ENCODE peak calls at places on chromosomes 11 and 22, in six cellular contexts. D is mucosa of descending colon, A is colonic mucosa, Q is left ventricle myocardium inferior, H is cardiac fibroblast, U is tibial artery. E is an unnamed sample.

GRCh38 chr11:11735586-11735985 is 106.2 kb upstream of the USP47 start:
- DNase-seq in D (no peak), A (no peak), Q (no peak), H (no peak), U (no peak), E (no peak)

GRCh38 chr22:36197601-36198146 is 3.9 kb downstream of the APOL4 start:
- DNase-seq in D (no peak), A (no peak), Q (no peak), H (no peak), U (no peak), E (no peak)

GRCh38 chr11:2209370-2209801 is 37.8 kb upstream of the TH start:
- DNase-seq in D (no peak), A (peak), Q (no peak), H (no peak), U (peak), E (peak)

GRCh38 chr11:40388097-40388818 is 1071.2 kb downstream of the LRRC4C start:
- DNase-seq in D (no peak), A (no peak), Q (no peak), H (no peak), U (no peak), E (no peak)

GRCh38 chr11:63999349-64000025 is 13.2 kb downstream of the OTUB1 start:
- DNase-seq in D (peak), A (peak), Q (peak), H (peak), U (peak), E (no peak)

GRCh38 chr11:131584694-131585592 is 214.5 kb downstream of the NTM start:
- DNase-seq in D (no peak), A (no peak), Q (peak), H (no peak), U (no peak), E (no peak)

GRCh38 chr11:6027501-6027900 is 3.1 kb downstream of the OR56A1 start:
- DNase-seq in D (no peak), A (no peak), Q (no peak), H (peak), U (no peak), E (no peak)

GRCh38 chr11:33970984-33971466 is 79.1 kb upstream of the LMO2 start:
- DNase-seq in D (peak), A (peak), Q (no peak), H (peak), U (no peak), E (no peak)

GRCh38 chr22:44143117-44143495 is 37.6 kb upstream of the PARVG start:
- DNase-seq in D (no peak), A (no peak), Q (no peak), H (no peak), U (no peak), E (no peak)

GRCh38 chr11:107801641-107802040 is 56.9 kb downstream of the SLC35F2 start:
- DNase-seq in D (no peak), A (no peak), Q (no peak), H (no peak), U (no peak), E (no peak)

GRCh38 chr22:49678137-49678841 is 149.4 kb downstream of the BRD1 start:
- DNase-seq in D (no peak), A (no peak), Q (no peak), H (no peak), U (no peak), E (peak)

GRCh38 chr22:27110985-27111451 is 453.6 kb downstream of the MIAT start:
- DNase-seq in D (no peak), A (no peak), Q (no peak), H (peak), U (peak), E (no peak)

GRCh38 chr11:416757-417621 is 2.2 kb upstream of the SIGIRR start:
- DNase-seq in D (peak), A (peak), Q (peak), H (no peak), U (no peak), E (no peak)

GRCh38 chr11:1844221-1845094 is 5.7 kb downstream of the TNNI2 start:
- DNase-seq in D (peak), A (peak), Q (peak), H (no peak), U (no peak), E (no peak)

GRCh38 chr11:78646564-78647185 is 72.0 kb upstream of the NARS2 start:
- DNase-seq in D (peak), A (peak), Q (no peak), H (peak), U (no peak), E (peak)

GRCh38 chr22:25048659-25049657 is 96.4 kb downstream of the KIAA1671 start:
- DNase-seq in D (peak), A (peak), Q (peak), H (peak), U (no peak), E (no peak)

GRCh38 chr11:70146309-70146708 is 56.8 kb upstream of the FADD start:
- DNase-seq in D (no peak), A (no peak), Q (no peak), H (no peak), U (no peak), E (no peak)

GRCh38 chr22:36419177-36419911 is 31.6 kb upstream of the MYH9 start:
- DNase-seq in D (peak), A (peak), Q (peak), H (peak), U (no peak), E (no peak)

GRCh38 chr11:20355221-20356219 is 8.0 kb upstream of the HTATIP2 start:
- DNase-seq in D (peak), A (peak), Q (no peak), H (peak), U (no peak), E (no peak)

GRCh38 chr11:70282012-70282411 is 11.5 kb downstream of the PPFIA1 start:
- DNase-seq in D (no peak), A (no peak), Q (no peak), H (no peak), U (no peak), E (no peak)

GRCh38 chr22:31846161-31847115 is 92.6 kb downstream of the DEPDC5 start:
- DNase-seq in D (no peak), A (no peak), Q (no peak), H (peak), U (no peak), E (no peak)

GRCh38 chr22:49503896-49504521 is 323.7 kb downstream of the BRD1 start:
- DNase-seq in D (no peak), A (no peak), Q (no peak), H (no peak), U (no peak), E (no peak)

GRCh38 chr11:96014234-96014633 is 90.3 kb upstream of the MTMR2 start:
- DNase-seq in D (no peak), A (no peak), Q (no peak), H (peak), U (no peak), E (no peak)

GRCh38 chr11:75931124-75931523 is 116.1 kb downstream of the UVRAG start:
- DNase-seq in D (no peak), A (no peak), Q (no peak), H (peak), U (no peak), E (no peak)

GRCh38 chr11:65934014-65934413 is 11.3 kb upstream of the TSGA10IP start:
- DNase-seq in D (no peak), A (no peak), Q (no peak), H (no peak), U (no peak), E (no peak)

GRCh38 chr11:65927904-65928397 is 8.7 kb downstream of the DRAP1 start:
- DNase-seq in D (peak), A (peak), Q (no peak), H (no peak), U (no peak), E (no peak)

GRCh38 chr11:65931773-65932557 is 12.7 kb downstream of the DRAP1 start:
- DNase-seq in D (no peak), A (no peak), Q (no peak), H (peak), U (no peak), E (no peak)

GRCh38 chr11:65928667-65929066 is 9.4 kb downstream of the DRAP1 start:
- DNase-seq in D (no peak), A (no peak), Q (no peak), H (no peak), U (no peak), E (no peak)

DNA sequence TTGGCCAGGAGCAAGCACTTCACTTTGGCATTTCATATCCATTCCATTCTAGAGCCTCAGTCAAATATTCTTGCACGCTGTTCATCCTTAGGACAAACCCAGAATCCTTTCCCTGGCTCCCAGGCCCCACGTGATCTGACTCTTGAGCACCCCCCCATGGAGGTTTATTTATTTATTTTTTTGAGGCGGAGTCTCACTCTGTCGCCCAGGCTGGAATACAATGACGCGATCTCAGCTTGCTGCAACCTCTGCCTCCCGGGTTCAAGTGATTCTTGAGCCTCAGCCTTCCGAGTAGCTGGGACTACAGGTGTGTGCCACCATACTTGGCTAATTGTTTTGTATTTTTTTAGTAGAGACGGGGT is 12.7 kb upstream of the TSGA10IP start:
- DNase-seq in D (no peak), A (no peak), Q (no peak), H (peak), U (no peak), E (no peak)
- TF ChIP-seq CTCF in D (no peak), A (no peak), Q (no peak), H (no peak), U (no peak), E (no peak)

GRCh38 chr11:62677709-62678108 is 1.2 kb downstream of the UBXN1 start:
- DNase-seq in D (no peak), A (no peak), Q (no peak), H (no peak), U (no peak), E (no peak)
- TF ChIP-seq CTCF in D (no peak), A (no peak), Q (no peak), H (no peak), U (no peak), E (no peak)

GRCh38 chr22:28710889-28711285 is 30.7 kb downstream of the CHEK2 start:
- DNase-seq in D (no peak), A (no peak), Q (no peak), H (peak), U (no peak), E (no peak)
- TF ChIP-seq CTCF in D (no peak), A (no peak), Q (no peak), H (no peak), U (no peak), E (no peak)

GRCh38 chr22:30325724-30326703 is 727 bp downstream of the TBC1D10A start:
- DNase-seq in D (peak), A (peak), Q (no peak), H (no peak), U (peak), E (no peak)

GRCh38 chr22:30324008-30324730 is 2.6 kb downstream of the TBC1D10A start:
- DNase-seq in D (no peak), A (no peak), Q (no peak), H (no peak), U (no peak), E (no peak)

GRCh38 chr22:30326704-30327362 is at the start of gene TBC1D10A:
- DNase-seq in D (peak), A (peak), Q (peak), H (peak), U (peak), E (peak)

GRCh38 chr22:30327864-30328345 is 1.2 kb upstream of the TBC1D10A start:
- DNase-seq in D (no peak), A (peak), Q (no peak), H (no peak), U (no peak), E (no peak)

GRCh38 chr22:30325065-30325720 is 1.5 kb downstream of the TBC1D10A start:
- DNase-seq in D (peak), A (peak), Q (no peak), H (peak), U (peak), E (no peak)
- TF ChIP-seq CTCF in D (no peak), A (no peak), Q (no peak), H (no peak), U (no peak), E (no peak)

GRCh38 chr11:65013130-65013691 is 749 bp upstream of the ARL2 start:
- DNase-seq in D (peak), A (peak), Q (no peak), H (peak), U (peak), E (peak)
- TF ChIP-seq CTCF in D (peak), A (peak), Q (peak), H (peak), U (peak), E (peak)

DNA sequence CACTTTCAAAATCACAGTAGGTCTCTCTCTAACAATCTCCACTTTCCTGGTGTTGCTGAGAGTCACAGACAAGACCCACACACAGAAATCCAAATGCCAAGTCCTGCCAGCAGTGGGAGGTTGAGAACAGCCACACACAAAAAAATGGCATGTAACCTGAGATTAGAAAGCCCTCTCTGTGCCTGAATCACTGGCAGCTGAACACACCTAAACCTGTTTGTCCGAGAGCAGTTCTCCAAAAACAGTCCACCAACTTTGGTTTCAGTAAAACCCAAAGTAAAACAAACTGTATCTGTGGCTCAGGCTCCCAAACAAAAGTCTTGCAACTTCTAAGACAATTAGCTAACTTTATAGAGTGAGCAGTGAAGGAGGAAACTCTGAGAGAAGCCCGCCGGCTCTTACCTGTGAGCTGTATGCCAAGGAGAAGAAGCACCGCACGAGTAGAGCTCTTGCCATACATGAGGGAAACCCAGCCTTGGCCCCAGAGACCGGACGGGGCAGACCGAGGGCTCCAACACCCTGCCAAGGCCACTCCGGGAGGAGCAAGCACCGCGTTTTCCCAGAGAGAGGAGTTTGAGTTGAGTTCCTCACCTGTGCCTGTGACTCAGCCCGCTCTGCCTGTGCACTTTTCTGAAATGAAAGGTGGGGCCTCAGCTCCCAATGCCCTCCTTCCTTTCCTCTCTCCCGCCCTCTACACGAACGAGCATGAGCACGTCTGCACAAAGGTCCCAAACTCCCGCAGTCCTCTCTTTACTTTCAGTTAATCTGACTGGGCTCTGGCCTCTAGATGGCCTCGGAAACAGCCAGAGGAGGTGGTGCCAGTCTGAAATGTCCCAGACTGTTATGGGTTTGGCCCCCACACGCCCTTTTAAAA is at the start of gene MPZL2:
- DNase-seq in D (peak), A (peak), Q (peak), H (no peak), U (no peak), E (no peak)
- TF ChIP-seq CTCF in D (no peak), A (no peak), Q (no peak), H (no peak), U (no peak), E (no peak)

GRCh38 chr22:28714043-28714442 is 27.6 kb downstream of the CHEK2 start:
- DNase-seq in D (no peak), A (no peak), Q (no peak), H (no peak), U (no peak), E (no peak)

GRCh38 chr22:28716686-28717085 is 24.9 kb downstream of the CHEK2 start:
- DNase-seq in D (no peak), A (no peak), Q (no peak), H (peak), U (no peak), E (no peak)

GRCh38 chr22:28710112-28710888 is 30.7 kb upstream of the TTC28 start:
- DNase-seq in D (no peak), A (no peak), Q (no peak), H (peak), U (no peak), E (no peak)

GRCh38 chr22:28711341-28711740 is 30.3 kb downstream of the CHEK2 start:
- DNase-seq in D (no peak), A (no peak), Q (no peak), H (peak), U (no peak), E (no peak)

GRCh38 chr22:28711820-28712777 is 29.5 kb downstream of the CHEK2 start:
- DNase-seq in D (no peak), A (no peak), Q (no peak), H (peak), U (no peak), E (no peak)
- TF ChIP-seq CTCF in D (no peak), A (no peak), Q (no peak), H (peak), U (no peak), E (peak)

GRCh38 chr11:27838674-27839073 is 138.4 kb upstream of the BDNF start:
- DNase-seq in D (no peak), A (no peak), Q (no peak), H (no peak), U (no peak), E (no peak)

GRCh38 chr11:27842290-27842689 is 142.0 kb upstream of the BDNF start:
- DNase-seq in D (no peak), A (no peak), Q (no peak), H (no peak), U (no peak), E (no peak)

GRCh38 chr11:27837895-27838563 is 137.8 kb upstream of the BDNF start:
- DNase-seq in D (no peak), A (no peak), Q (no peak), H (no peak), U (no peak), E (no peak)

DNA sequence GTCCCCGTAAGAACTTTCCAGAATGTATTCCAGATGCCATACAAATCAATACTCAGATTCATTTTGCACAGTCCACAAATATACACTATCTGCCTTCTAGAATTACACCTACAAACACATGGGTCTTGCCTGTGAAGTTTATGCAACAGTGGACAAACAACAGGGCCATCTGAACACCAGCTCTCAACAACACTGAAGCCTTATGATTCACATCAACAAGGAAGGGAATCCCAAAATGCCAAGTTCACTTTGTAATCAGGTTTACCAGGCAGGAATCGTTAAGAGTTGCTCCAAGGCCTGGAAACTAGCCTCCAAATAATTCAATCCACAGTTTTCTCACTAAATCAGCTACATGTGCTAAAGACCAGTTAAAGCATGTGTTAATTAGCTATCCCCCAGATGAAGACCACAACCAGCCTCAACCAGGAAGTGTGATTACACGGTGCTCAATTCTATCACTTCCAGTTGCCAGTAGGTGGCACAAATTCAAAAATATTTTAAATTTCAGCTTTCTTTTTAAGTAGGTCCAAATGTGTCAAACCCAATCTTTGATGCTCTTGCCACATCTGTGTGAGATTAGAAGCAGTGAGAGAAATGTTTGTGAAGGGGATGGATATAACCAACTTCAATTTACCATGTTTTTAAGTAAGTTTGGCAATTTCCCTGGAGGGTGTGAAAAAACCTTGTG is 139.1 kb upstream of the BDNF start:
- DNase-seq in D (no peak), A (no peak), Q (no peak), H (peak), U (no peak), E (no peak)
- TF ChIP-seq CTCF in D (no peak), A (no peak), Q (peak), H (peak), U (no peak), E (peak)

GRCh38 chr11:65185869-65186341 is 4.2 kb downstream of the CAPN1 start:
- DNase-seq in D (no peak), A (no peak), Q (no peak), H (no peak), U (no peak), E (no peak)
- TF ChIP-seq CTCF in D (no peak), A (no peak), Q (peak), H (no peak), U (no peak), E (no peak)

GRCh38 chr11:68214173-68215086 is 1.3 kb upstream of the KMT5B start:
- DNase-seq in D (peak), A (peak), Q (no peak), H (no peak), U (peak), E (no peak)

GRCh38 chr11:68213555-68214172 is 568 bp upstream of the KMT5B start:
- DNase-seq in D (peak), A (peak), Q (peak), H (peak), U (peak), E (peak)

GRCh38 chr11:68211546-68211945 is 1.6 kb downstream of the KMT5B start:
- DNase-seq in D (peak), A (peak), Q (no peak), H (no peak), U (no peak), E (no peak)

GRCh38 chr11:68213135-68213515 is at the start of gene KMT5B:
- DNase-seq in D (peak), A (peak), Q (peak), H (peak), U (peak), E (no peak)

DNA sequence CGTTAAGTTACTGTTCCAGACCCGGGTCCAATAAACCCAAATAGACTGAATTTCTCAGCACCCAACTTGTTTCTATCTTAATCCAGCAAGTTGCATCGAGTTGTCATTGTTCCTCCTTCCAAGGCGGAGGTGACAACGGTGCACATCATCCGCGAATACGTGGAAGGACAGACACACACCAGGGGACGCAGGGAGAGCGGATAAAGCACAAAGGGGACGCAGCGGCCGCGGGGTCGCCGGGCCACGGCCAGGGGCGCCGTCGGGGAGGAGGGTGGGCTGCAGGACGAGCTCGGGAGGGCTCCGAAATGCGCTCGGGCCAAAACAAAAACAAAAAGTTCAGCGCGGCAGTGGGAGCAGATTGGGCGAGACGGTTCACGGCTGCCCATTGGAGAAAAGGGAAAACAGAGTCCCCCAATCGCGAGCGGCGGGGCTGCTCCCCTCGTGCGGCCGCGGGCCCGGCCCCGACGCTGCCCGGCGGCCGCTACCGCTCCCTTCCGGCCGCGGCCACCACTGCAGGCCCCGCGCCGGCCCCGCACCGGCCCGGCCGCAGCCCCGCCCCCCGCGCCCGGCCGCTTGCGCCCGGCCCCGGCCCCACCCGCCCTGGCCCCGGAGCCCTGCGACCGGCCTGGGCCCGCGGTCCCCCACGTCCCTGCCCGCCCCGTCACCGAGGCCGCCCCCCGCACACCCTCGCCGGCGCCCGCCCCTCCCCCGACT is 518 bp downstream of the KMT5B start:
- DNase-seq in D (peak), A (peak), Q (peak), H (peak), U (peak), E (peak)
- TF ChIP-seq CTCF in D (no peak), A (no peak), Q (peak), H (peak), U (peak), E (peak)

E was measured in osteocyte.